ENCODE peak calls at places on chromosomes 1 and 21, in four cellular contexts. H, Y, S and L are unnamed samples.

GRCh38 chr1:110300412-110300811 is 38.8 kb upstream of the RBM15 start:
- DNase-seq in Y (no peak), H (no peak), S (no peak), L (no peak)

GRCh38 chr1:7584643-7585042 is 186.5 kb upstream of the VAMP3 start:
- DNase-seq in H (no peak), Y (no peak), S (no peak), L (no peak)

GRCh38 chr1:30407862-30408580 is 315.4 kb downstream of the MATN1 start:
- DNase-seq in Y (no peak), H (no peak), S (peak), L (no peak)

GRCh38 chr1:57800341-57800740 is 376.5 kb upstream of the DAB1 start:
- DNase-seq in H (no peak), Y (no peak), S (no peak), L (no peak)

GRCh38 chr1:156439771-156440183 is 60.8 kb downstream of the MEF2D start:
- DNase-seq in Y (no peak), H (peak), S (no peak), L (no peak)

GRCh38 chr1:192974701-192975100 is 84.5 kb downstream of the UCHL5 start:
- DNase-seq in H (no peak), S (no peak), Y (no peak), L (no peak)

GRCh38 chr1:172380441-172381244 is 39.8 kb upstream of the C1orf105 start:
- DNase-seq in H (no peak), Y (no peak), S (no peak), L (no peak)

GRCh38 chr1:196481616-196482015 is 126.6 kb downstream of the KCNT2 start:
- DNase-seq in S (no peak), H (no peak), Y (no peak), L (no peak)

GRCh38 chr1:153470707-153471106 is 10.3 kb upstream of the S100A7 start:
- DNase-seq in H (no peak), S (peak), Y (peak), L (no peak)

GRCh38 chr1:174080819-174081218 is 58.7 kb upstream of the RC3H1 start:
- DNase-seq in H (no peak), S (no peak), Y (no peak), L (no peak)

GRCh38 chr21:31554511-31555022 is 104.9 kb upstream of the SOD1 start:
- DNase-seq in Y (no peak), S (peak), H (peak), L (no peak)

GRCh38 chr1:13732971-13733667 is 33.1 kb downstream of the PRDM2 start:
- DNase-seq in H (no peak), S (no peak), Y (peak), L (no peak)

GRCh38 chr1:224922404-224923164 is 6.9 kb upstream of the DNAH14 start:
- DNase-seq in S (peak), Y (peak), H (peak), L (no peak)

GRCh38 chr1:180234369-180235076 is 4.5 kb downstream of the LHX4 start:
- DNase-seq in Y (no peak), H (peak), S (no peak), L (no peak)

GRCh38 chr21:29613021-29613420 is 314.3 kb downstream of the BACH1 start:
- DNase-seq in H (no peak), Y (no peak), S (peak), L (no peak)

GRCh38 chr1:214317300-214317699 is 36.3 kb downstream of the SMYD2 start:
- DNase-seq in S (no peak), H (peak), Y (no peak), L (no peak)

GRCh38 chr1:102434421-102434820 is 437.7 kb upstream of the OLFM3 start:
- DNase-seq in S (no peak), Y (peak), H (peak), L (no peak)

GRCh38 chr1:151574575-151575529 is 34.7 kb downstream of the TUFT1 start:
- DNase-seq in Y (no peak), S (peak), H (no peak), L (peak)

GRCh38 chr21:33196956-33197374 is 32.8 kb upstream of the IFNAR2 start:
- DNase-seq in S (peak), H (peak), Y (peak), L (peak)

GRCh38 chr1:24442764-24443163 is 27.2 kb downstream of the NIPAL3 start:
- DNase-seq in Y (no peak), H (no peak), S (peak), L (no peak)

GRCh38 chr1:153613406-153613805 is 469 bp upstream of the S100A16 start:
- DNase-seq in H (no peak), Y (no peak), S (no peak), L (no peak)

GRCh38 chr21:24375201-24375600 is 1232.1 kb downstream of the MRPL39 start:
- DNase-seq in H (peak), S (no peak), Y (peak), L (no peak)

GRCh38 chr1:58592521-58593134 is 15.6 kb upstream of the TACSTD2 start:
- DNase-seq in H (no peak), Y (no peak), S (peak), L (peak)

GRCh38 chr1:213519098-213519497 is 468.1 kb downstream of the RPS6KC1 start:
- DNase-seq in H (no peak), S (no peak), Y (no peak), L (no peak)

GRCh38 chr1:88529581-88529980 is 154.5 kb upstream of the PKN2 start:
- DNase-seq in Y (peak), S (no peak), H (no peak), L (no peak)

GRCh38 chr1:77627965-77628570 is 54.4 kb downstream of the ZZZ3 start:
- DNase-seq in Y (no peak), S (no peak), H (no peak), L (no peak)

GRCh38 chr1:66176828-66177227 is 357.1 kb upstream of the SGIP1 start:
- DNase-seq in S (no peak), Y (no peak), H (peak), L (no peak)

GRCh38 chr1:64842244-64842643 is 97.4 kb downstream of the RAVER2 start:
- DNase-seq in Y (no peak), S (no peak), H (no peak), L (no peak)

GRCh38 chr1:6700853-6701436 is 671 bp downstream of the DNAJC11 start:
- DNase-seq in S (no peak), Y (no peak), H (no peak), L (no peak)

GRCh38 chr1:10225573-10225972 is 15.2 kb downstream of the KIF1B start:
- DNase-seq in S (no peak), H (no peak), Y (no peak), L (no peak)

GRCh38 chr1:185157599-185158469 is 867 bp downstream of the SWT1 start:
- DNase-seq in S (peak), H (peak), Y (no peak), L (no peak)

GRCh38 chr1:205204552-205204951 is 7.0 kb downstream of the DSTYK start:
- DNase-seq in Y (no peak), H (no peak), S (peak), L (no peak)

GRCh38 chr1:240998024-240998423 is 359.0 kb downstream of the RGS7 start:
- DNase-seq in S (no peak), H (no peak), Y (no peak), L (no peak)

GRCh38 chr1:151443846-151444790 is 15.2 kb downstream of the POGZ start:
- DNase-seq in Y (peak), H (peak), S (peak), L (peak)

GRCh38 chr1:111804736-111805135 is 49.0 kb downstream of the DDX20 start:
- DNase-seq in H (peak), S (no peak), Y (no peak), L (no peak)

GRCh38 chr1:22325531-22326371 is 125.9 kb upstream of the ZBTB40 start:
- DNase-seq in Y (no peak), H (no peak), S (no peak), L (no peak)

GRCh38 chr1:219650880-219651279 is 38.0 kb upstream of the ZC3H11B start:
- DNase-seq in H (no peak), S (no peak), Y (no peak), L (no peak)

DNA sequence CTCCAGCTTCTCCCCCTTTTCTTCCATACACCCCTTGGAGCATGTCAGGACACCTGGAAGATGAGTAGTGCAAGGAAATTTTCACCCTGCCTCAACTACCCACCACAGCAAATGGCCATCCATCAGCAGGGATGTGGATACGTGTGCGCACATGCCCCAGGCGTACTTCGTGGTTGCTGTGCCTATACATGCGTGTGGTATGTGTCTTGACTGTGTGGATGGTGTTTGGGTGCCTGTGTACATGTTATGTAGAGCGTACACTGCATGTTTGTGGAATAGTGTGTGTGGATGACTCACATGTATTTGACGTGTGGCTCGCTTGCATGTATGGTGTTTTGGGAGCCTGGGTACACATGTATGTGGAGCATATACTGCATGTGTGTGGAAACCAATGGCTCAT is 158.5 kb downstream of the RRAGC start:
- DNase-seq in Y (no peak), S (no peak), H (no peak), L (no peak)
- TF ChIP-seq CTCF in Y (no peak), S (no peak), H (no peak), L (no peak)

GRCh38 chr21:34202553-34203332 is 129.4 kb downstream of the MRPS6 start:
- DNase-seq in H (peak), Y (peak), S (no peak), L (no peak)
- H3K4me3 ChIP-seq in H (peak), Y (no peak), S (no peak), L (no peak)

GRCh38 chr1:92834617-92835016 is 2.8 kb downstream of the RPL5 start:
- DNase-seq in H (no peak), Y (no peak), S (no peak), L (no peak)

GRCh38 chr1:92833840-92834239 is 2.0 kb downstream of the RPL5 start:
- DNase-seq in Y (no peak), H (no peak), S (no peak), L (no peak)

GRCh38 chr1:92839442-92839841 is 7.6 kb downstream of the RPL5 start:
- DNase-seq in Y (no peak), H (no peak), S (no peak), L (no peak)

GRCh38 chr1:92838519-92838918 is 6.7 kb downstream of the RPL5 start:
- DNase-seq in S (no peak), Y (no peak), H (no peak), L (no peak)

DNA sequence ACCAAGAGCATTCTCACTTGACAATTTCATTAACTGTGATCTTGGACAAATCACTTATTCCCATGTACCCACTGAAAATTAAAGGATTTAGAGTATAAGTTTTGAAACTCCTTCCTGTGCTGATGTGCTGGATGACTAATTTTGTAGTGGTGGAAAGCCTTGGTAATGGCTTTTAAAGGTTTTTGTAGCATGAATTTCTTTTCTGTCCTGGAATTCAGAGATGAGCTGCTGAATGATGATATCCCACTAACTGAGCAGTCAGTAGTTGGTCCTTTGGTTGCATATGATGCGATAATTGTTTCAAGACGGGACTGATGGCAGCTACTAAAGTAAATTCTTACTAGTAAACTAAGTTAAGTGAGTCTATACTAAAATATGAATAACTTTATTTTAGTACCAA is 5.2 kb downstream of the RPL5 start:
- DNase-seq in S (no peak), Y (no peak), H (no peak), L (no peak)
- TF ChIP-seq CTCF in S (no peak), Y (no peak), H (no peak), L (no peak)

GRCh38 chr1:42466030-42466429 is 2.9 kb downstream of the CCDC30 start:
- DNase-seq in Y (no peak), S (no peak), H (no peak), L (no peak)

GRCh38 chr1:42462828-42463763 is at the start of gene CCDC30:
- DNase-seq in S (peak), Y (peak), H (peak), L (peak)

GRCh38 chr1:42469727-42470126 is 6.6 kb downstream of the CCDC30 start:
- DNase-seq in Y (no peak), H (no peak), S (no peak), L (no peak)

GRCh38 chr1:42463906-42464305 is 820 bp downstream of the CCDC30 start:
- DNase-seq in Y (no peak), S (no peak), H (no peak), L (no peak)
- H3K4me3 ChIP-seq in Y (no peak), S (peak), H (peak), L (peak)

GRCh38 chr1:183674339-183674738 is 21.2 kb upstream of the APOBEC4 start:
- DNase-seq in S (peak), Y (no peak), H (no peak), L (no peak)

GRCh38 chr1:183675381-183675780 is 22.3 kb upstream of the APOBEC4 start:
- DNase-seq in H (no peak), S (peak), Y (no peak), L (no peak)

GRCh38 chr1:183675883-183676282 is 22.8 kb upstream of the APOBEC4 start:
- DNase-seq in Y (no peak), S (no peak), H (no peak), L (no peak)

GRCh38 chr1:183673605-183674150 is 20.6 kb upstream of the APOBEC4 start:
- DNase-seq in H (peak), Y (no peak), S (peak), L (no peak)

GRCh38 chr1:183670169-183670568 is 17.1 kb upstream of the APOBEC4 start:
- DNase-seq in H (no peak), S (no peak), Y (no peak), L (no peak)
- TF ChIP-seq CTCF in H (peak), S (peak), Y (no peak), L (no peak)

GRCh38 chr1:12152106-12152891 is 14.5 kb upstream of the TNFRSF1B start:
- DNase-seq in Y (peak), H (no peak), S (no peak), L (no peak)

GRCh38 chr1:12148958-12149790 is 17.6 kb upstream of the TNFRSF1B start:
- DNase-seq in H (no peak), Y (no peak), S (no peak), L (no peak)

GRCh38 chr1:12149791-12150175 is 17.0 kb upstream of the TNFRSF1B start:
- DNase-seq in S (no peak), Y (no peak), H (no peak), L (no peak)

GRCh38 chr1:12151465-12151864 is 15.3 kb upstream of the TNFRSF1B start:
- DNase-seq in H (no peak), S (no peak), Y (no peak), L (no peak)

DNA sequence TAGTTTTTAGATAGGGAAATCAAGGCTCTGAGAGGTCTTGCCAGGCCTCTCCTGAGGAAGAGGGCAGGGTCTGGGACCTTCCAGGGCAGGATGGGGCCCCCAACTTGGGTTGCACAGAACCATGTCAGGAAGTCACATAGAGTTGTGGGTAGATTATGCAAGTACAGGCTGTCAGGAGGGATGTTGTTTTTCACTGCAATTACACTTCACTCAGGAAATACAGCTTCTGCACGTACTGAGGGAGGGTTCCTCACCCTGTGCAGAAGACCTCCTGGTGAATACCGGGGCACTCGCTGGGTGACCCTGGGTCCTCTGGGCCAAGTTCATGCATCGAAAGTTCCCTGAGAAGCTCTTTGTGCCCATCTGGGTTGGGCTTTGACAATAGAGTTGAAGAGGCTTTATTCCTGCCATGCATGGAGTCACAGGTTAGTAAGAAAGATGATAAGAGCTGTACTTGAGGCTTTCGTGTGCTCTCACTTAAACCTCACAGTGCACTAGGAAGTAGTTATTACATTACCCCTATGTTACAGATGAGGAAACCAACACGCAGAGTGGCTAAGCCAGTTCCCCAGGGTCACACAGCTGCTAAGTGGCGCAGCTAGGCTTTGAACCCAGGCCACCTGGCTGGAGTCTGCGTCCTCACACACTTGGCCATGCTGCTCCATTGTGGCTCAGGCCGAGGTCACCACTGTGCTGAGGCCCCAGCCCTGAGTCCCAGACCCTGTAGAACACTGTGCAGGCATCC is 16.2 kb upstream of the TNFRSF1B start:
- DNase-seq in S (no peak), H (no peak), Y (peak), L (no peak)
- H3K4me3 ChIP-seq in S (no peak), H (no peak), Y (no peak), L (no peak)

DNA sequence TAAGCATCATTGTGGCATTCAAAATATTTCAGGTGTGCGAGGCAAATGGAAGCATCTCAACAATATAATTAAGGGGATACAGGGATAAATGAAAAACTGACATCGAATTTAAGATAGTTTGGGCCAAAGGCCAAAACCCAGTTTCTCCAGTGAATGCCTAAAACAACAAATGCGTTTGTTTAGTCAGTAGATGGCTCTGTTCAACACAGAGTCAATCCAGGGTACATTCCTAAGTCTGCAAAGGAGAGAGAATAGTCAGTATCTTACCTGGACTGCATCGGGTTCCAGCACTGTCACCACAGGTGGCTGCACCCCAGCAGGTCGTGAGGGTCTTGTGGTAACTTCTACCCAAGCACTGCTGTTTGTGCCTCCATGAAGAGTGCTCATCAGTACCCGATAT is 321.1 kb downstream of the KCTD3 start:
- DNase-seq in H (peak), Y (no peak), S (no peak), L (no peak)
- TF ChIP-seq CTCF in H (peak), Y (no peak), S (no peak), L (no peak)